ENCODE peak calls at places on chromosome 15, in eight cellular contexts. X is HFFc6, A is endothelial cell, C is lower lobe of right lung, K is heart right ventricle, N is BJ, L is breast epithelium, O is dorsolateral prefrontal cortex. U is an unnamed sample.

GRCh38 chr15:78223396-78224023 is 10.9 kb downstream of the ACSBG1 start:
- DNase-seq in N (no peak), L (no peak), C (peak; percentile 3), O (no peak), K (peak; percentile 53), X (no peak), A (no peak), U (no peak)

GRCh38 chr15:67543348-67543718 is 830 bp downstream of the MAP2K5 start:
- DNase-seq in A (peak; percentile 4), K (no peak), O (no peak), N (no peak), C (no peak), X (no peak), L (no peak), U (no peak)

GRCh38 chr15:40702077-40702476 is 7.1 kb downstream of the RAD51 start:
- DNase-seq in N (no peak), O (no peak), A (no peak), C (no peak), K (no peak), L (no peak), X (no peak), U (no peak)

GRCh38 chr15:74748322-74748946 is at the start of gene CYP1A2:
- DNase-seq in C (no peak), X (no peak), N (no peak), K (no peak), L (no peak), O (no peak), A (no peak), U (no peak)

GRCh38 chr15:88187195-88187594 is 69.3 kb downstream of the NTRK3 start:
- DNase-seq in X (no peak), L (no peak), C (no peak), K (no peak), O (no peak), A (no peak), N (no peak), U (no peak)

GRCh38 chr15:88139936-88140335 is 116.6 kb downstream of the NTRK3 start:
- DNase-seq in O (no peak), K (no peak), X (no peak), A (peak; percentile 10), N (no peak), L (no peak), C (no peak), U (no peak)

GRCh38 chr15:29270169-29270955 is 740 bp upstream of the NSMCE3 start:
- DNase-seq in O (no peak), L (no peak), X (peak; percentile 71), C (no peak), N (no peak), K (no peak), A (no peak), U (no peak)

GRCh38 chr15:59170998-59171397 is 35.6 kb upstream of the LDHAL6B start:
- DNase-seq in C (no peak), K (no peak), N (no peak), A (no peak), X (no peak), O (no peak), L (no peak), U (no peak)

GRCh38 chr15:43492673-43493601 is at the start of gene TP53BP1:
- DNase-seq in N (peak; percentile 70), K (peak; percentile 98), X (peak; percentile 92), L (peak; percentile 95), O (peak; percentile 97), A (peak; percentile 92), C (peak; percentile 99), U (peak; percentile 98)

GRCh38 chr15:65211157-65211982 is at the start of gene CILP:
- DNase-seq in K (peak; percentile 37), N (no peak), L (no peak), O (no peak), X (no peak), A (no peak), C (no peak), U (no peak)

GRCh38 chr15:65981837-65982696 is 112.8 kb downstream of the RAB11A start:
- DNase-seq in C (peak; percentile 56), N (no peak), L (no peak), O (no peak), K (no peak), X (no peak), A (peak; percentile 52), U (no peak)

GRCh38 chr15:43446344-43446743 is 46.6 kb downstream of the TP53BP1 start:
- DNase-seq in N (no peak), K (no peak), X (no peak), C (no peak), A (no peak), L (no peak), O (no peak), U (no peak)

GRCh38 chr15:47473857-47474256 is 243.4 kb upstream of the SEMA6D start:
- DNase-seq in K (peak; percentile 80), X (no peak), L (peak; percentile 64), N (no peak), C (no peak), O (no peak), A (no peak), U (no peak)

GRCh38 chr15:95840004-95840403 is 490.5 kb upstream of the NR2F2 start:
- DNase-seq in N (peak; percentile 66), K (peak; percentile 57), O (no peak), L (no peak), A (no peak), X (peak; percentile 70), C (no peak), U (no peak)

GRCh38 chr15:99057020-99057419 is 47.9 kb upstream of the SYNM start:
- DNase-seq in O (no peak), N (no peak), K (no peak), C (no peak), L (no peak), A (no peak), X (no peak), U (no peak)

GRCh38 chr15:33207646-33208045 is 13.1 kb upstream of the FMN1 start:
- DNase-seq in N (no peak), O (no peak), C (no peak), A (no peak), L (no peak), K (no peak), X (no peak), U (no peak)

GRCh38 chr15:39582977-39583585 is 2.2 kb downstream of the THBS1 start:
- DNase-seq in A (no peak), C (no peak), K (no peak), O (no peak), X (peak; percentile 93), N (peak; percentile 9), L (no peak), U (no peak)

GRCh38 chr15:92449476-92449875 is 55.8 kb downstream of the ST8SIA2 start:
- DNase-seq in C (no peak), A (no peak), O (no peak), K (no peak), L (no peak), X (peak; percentile 78), N (no peak), U (no peak)

GRCh38 chr15:77514635-77515421 is 94.1 kb downstream of the HMG20A start:
- DNase-seq in K (no peak), C (no peak), A (no peak), N (no peak), O (no peak), X (no peak), L (no peak), U (no peak)

GRCh38 chr15:77107531-77108355 is 36.8 kb upstream of the TSPAN3 start:
- DNase-seq in O (no peak), L (peak; percentile 25), X (peak; percentile 29), K (peak; percentile 65), A (peak; percentile 57), C (no peak), N (no peak), U (no peak)

GRCh38 chr15:89674526-89674925 is 4.6 kb downstream of the PLIN1 start:
- DNase-seq in A (no peak), O (no peak), X (no peak), K (no peak), C (no peak), N (no peak), L (no peak), U (no peak)
- TF ChIP-seq CTCF in A (no peak), O (no peak), X (no peak), K (no peak), C (no peak), N (no peak), L (no peak), U (no peak)

GRCh38 chr15:69081310-69082004 is 67.0 kb downstream of the NOX5 start:
- DNase-seq in X (peak; percentile 43), A (peak; percentile 58), K (peak; percentile 81), O (no peak), N (no peak), C (no peak), L (peak; percentile 63), U (no peak)
- TF ChIP-seq CTCF in X (no peak), A (no peak), K (no peak), O (no peak), N (no peak), C (no peak), L (no peak), U (no peak)

DNA sequence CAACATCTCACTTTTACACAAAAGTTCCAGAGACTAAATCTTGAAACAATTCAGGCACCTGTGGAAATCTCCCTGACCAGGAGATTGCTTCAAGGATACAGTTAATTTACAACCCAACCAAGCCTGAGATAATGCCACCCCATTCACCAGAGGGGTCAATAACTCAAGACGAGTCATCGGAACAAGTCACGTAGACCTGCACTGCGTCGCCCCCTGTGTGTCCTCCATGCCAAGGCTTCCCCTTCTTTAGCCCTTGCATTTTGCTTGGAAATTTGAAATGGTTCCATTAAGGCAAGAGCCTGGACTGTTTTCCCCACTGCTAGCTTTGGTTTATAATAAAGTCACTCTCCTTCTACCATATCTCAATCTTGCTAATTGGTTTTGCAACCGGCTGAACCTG is 129.0 kb upstream of the NEO1 start:
- DNase-seq in A (no peak), L (no peak), X (no peak), O (no peak), N (no peak), K (no peak), C (no peak), U (no peak)
- TF ChIP-seq CTCF in A (no peak), L (no peak), X (no peak), O (no peak), N (no peak), K (no peak), C (no peak), U (no peak)

GRCh38 chr15:22980189-22981136 is at the start of gene CYFIP1:
- DNase-seq in C (peak; percentile 90), O (no peak), X (peak; percentile 68), L (peak; percentile 73), N (no peak), A (peak; percentile 86), K (peak; percentile 90), U (no peak)
- TF ChIP-seq CTCF in C (no peak), O (no peak), X (no peak), L (no peak), N (no peak), A (no peak), K (no peak), U (no peak)